ENCODE peak calls at places on chromosomes 13 and 19, in four cellular contexts. H, E, S and X are unnamed samples.
A peak's percentile ranks its signal among the peaks of the same experiment; 100 is the strongest.

GRCh38 chr19:50998061-50998460 is 3.3 kb downstream of the KLK8 start:
- DNase-seq in E (no peak), H (no peak), S (no peak), X (no peak)

GRCh38 chr13:75876371-75877050 is 240.4 kb downstream of the LMO7 start:
- DNase-seq in E (peak; percentile 75), S (peak; percentile 39), H (no peak), X (peak; percentile 67)

GRCh38 chr13:33205224-33205623 is 80.3 kb downstream of the STARD13 start:
- DNase-seq in S (no peak), H (no peak), E (no peak), X (no peak)

GRCh38 chr19:14058182-14059092 is 3.4 kb downstream of the PALM3 start:
- DNase-seq in E (no peak), H (no peak), S (no peak), X (no peak)

GRCh38 chr19:52640916-52641315 is 2.8 kb upstream of the ZNF83 start:
- DNase-seq in H (no peak), S (no peak), E (no peak), X (no peak)

GRCh38 chr19:43616954-43617353 is 2.5 kb downstream of the ZNF428 start:
- DNase-seq in E (no peak), S (no peak), H (no peak), X (no peak)

GRCh38 chr19:41362143-41362847 is 1.7 kb downstream of the B9D2 start:
- DNase-seq in E (no peak), H (no peak), S (no peak), X (no peak)

GRCh38 chr13:29566864-29567263 is 28.6 kb downstream of the SLC7A1 start:
- DNase-seq in H (no peak), E (no peak), S (no peak), X (no peak)

GRCh38 chr13:97914537-97914936 is 38.9 kb upstream of the IPO5 start:
- DNase-seq in S (no peak), H (no peak), E (no peak), X (no peak)

GRCh38 chr13:31468114-31468902 is 268.5 kb downstream of the B3GLCT start:
- DNase-seq in E (no peak), S (no peak), H (no peak), X (no peak)

GRCh38 chr19:44990966-44991365 is 10.3 kb upstream of the RELB start:
- DNase-seq in H (no peak), E (no peak), S (no peak), X (no peak)
- H3K36me3 ChIP-seq in H (peaks cover 65% of the 10 kb centered on the region), E (no peaks in the 10 kb centered on the region), S (peaks cover 69% of the 10 kb centered on the region), X (peaks cover 17% of the 10 kb centered on the region)

DNA sequence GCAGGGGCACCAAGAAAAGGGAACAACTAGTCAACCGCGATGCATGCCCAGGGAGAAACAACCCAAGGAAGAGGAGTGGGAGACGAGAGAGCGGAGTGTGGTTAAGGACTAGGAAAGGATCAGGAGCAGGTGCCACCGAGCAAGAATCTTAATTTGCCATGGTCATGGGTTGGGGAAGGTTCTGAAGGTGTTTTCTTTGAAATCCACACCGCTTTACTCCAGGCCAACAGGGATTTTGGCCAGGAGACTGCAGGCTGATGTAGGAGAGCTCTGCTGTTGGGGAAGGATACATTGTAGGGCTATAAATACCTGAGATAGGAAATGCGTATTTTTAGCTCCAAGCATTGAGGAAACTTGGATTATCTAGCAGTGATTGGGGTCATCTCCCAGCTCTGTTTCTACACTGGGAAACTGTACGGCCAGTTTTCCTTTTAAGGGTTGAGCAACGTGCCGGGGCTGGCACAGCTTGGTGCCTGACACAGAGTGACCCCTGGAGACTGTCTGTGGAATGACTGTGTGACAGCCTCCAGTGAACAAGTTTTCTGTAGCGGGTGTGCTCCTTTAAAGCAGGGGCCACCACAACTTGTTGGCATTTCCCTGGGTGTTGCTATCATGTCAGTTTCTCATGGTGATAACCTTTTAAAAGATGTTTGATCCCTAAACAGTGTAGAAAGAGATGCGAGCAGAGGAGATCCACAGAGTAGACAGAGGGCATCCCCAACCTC is 34.2 kb downstream of the ZNF536 start:
- DNase-seq in S (peak; percentile 38), H (no peak), E (no peak), X (peak; percentile 12)
- TF ChIP-seq CTCF in S (peak; percentile 29), H (peak; percentile 30), E (peak; percentile 55), X (peak; percentile 45)

GRCh38 chr19:8866344-8866743 is 34.2 kb downstream of the MBD3L1 start:
- DNase-seq in H (no peak), S (no peak), E (no peak), X (no peak)
- H3K9me3 ChIP-seq in H (no peaks in the 10 kb centered on the region), S (no peaks in the 10 kb centered on the region), E (no peaks in the 10 kb centered on the region), X (no peaks in the 10 kb centered on the region)

DNA sequence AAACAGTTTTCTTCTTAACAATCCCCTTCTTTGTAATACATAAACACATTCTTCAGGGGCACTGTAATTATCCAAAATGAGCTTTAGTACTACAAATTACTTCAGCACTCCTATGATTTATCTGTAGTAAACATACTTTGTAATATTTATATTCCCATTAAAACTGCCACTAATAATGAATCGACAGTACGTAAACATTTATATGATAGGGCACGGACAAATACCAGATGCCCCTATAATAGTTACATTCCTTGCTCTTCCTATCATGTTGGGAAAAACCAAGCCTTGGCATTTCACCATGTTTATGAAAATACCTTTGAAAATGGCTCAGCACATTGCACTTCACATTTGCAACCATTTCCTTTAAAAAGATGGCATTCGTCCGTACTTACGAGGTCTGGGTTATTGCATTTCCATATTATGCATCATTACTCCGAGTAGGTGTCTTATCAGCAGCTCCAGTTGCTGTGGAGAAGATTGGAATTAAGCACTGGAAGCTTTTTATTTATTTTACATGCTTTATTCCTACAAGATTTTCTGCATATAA is 1043.4 kb downstream of the DIAPH3 start:
- DNase-seq in S (no peak), H (no peak), E (no peak), X (no peak)
- H3K36me3 ChIP-seq in S (no peaks in the 10 kb centered on the region), H (no peaks in the 10 kb centered on the region), E (no peaks in the 10 kb centered on the region), X (no peaks in the 10 kb centered on the region)

DNA sequence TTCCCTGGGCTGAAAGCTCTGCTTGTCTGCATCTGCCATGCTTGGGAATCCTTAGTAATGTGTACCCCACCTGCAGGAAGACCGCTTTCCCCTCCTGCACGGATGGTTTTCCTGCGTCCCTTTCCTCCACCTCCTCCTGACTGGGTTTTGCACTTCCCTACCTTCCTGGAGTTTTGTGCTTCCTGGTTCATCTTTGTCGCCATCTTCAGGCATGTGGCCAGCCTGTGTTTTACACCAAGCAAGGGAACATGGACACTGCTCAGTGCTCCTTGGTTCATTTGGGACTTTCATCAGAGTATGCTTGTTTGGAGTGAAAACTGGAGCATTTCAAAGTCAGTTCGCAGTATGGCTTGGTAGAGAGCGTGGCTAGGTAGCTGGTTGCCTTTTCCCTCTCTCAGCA is 30.7 kb downstream of the ERICH6B start:
- DNase-seq in E (peak; percentile 50), H (no peak), S (no peak), X (peak; percentile 35)
- TF ChIP-seq CTCF in E (peak; percentile 35), H (no peak), S (no peak), X (peak; percentile 49)

DNA sequence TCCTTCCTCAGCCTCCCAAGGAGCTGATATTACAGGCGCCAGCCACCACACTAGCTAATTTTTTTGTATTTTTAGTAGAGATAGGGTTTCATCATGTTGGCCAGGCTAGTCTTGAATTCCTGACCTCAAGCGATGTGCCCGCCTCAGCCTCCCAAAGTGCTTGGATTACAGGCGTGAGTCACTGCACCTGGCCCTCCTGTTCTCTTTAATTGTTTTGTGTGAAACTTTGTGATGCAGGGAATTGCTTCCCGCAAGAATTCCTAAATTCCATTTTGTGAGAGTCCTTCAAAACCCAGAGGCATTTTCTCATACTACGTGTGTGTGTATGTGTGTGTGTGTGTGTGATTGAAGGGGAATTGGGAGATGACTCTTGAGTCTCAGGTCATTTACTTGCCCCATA is 65.0 kb upstream of the ZNF835 start:
- DNase-seq in H (no peak), S (no peak), E (no peak), X (no peak)
- H3K9me3 ChIP-seq in H (no peaks in the 10 kb centered on the region), S (no peaks in the 10 kb centered on the region), E (peaks cover 10% of the 10 kb centered on the region), X (no peaks in the 10 kb centered on the region)

DNA sequence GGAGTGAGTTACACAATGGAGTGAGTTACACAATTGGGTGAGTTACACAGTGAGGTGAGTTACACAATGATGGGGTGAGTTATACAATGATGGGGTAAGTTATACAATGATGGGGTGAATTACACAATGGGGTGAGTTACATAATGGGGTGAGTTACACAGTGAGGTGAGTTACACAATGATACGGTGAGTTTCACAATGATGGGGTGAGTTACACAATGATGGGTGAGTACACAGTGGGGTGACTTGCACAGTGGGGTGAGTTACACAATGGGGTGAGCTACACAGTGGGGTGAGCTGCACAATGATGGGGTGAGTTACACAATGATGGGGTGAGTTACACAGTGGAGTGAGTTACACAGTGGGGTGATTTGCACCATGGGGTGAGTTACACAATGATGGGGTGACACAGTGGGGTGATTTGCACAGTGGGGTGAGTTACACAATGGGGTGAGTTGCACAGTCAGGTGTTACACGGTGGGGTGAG is 52.5 kb upstream of the GAS6 start:
- DNase-seq in S (no peak), E (no peak), H (no peak), X (no peak)
- H3K36me3 ChIP-seq in S (no peaks in the 10 kb centered on the region), E (no peaks in the 10 kb centered on the region), H (no peaks in the 10 kb centered on the region), X (no peaks in the 10 kb centered on the region)

DNA sequence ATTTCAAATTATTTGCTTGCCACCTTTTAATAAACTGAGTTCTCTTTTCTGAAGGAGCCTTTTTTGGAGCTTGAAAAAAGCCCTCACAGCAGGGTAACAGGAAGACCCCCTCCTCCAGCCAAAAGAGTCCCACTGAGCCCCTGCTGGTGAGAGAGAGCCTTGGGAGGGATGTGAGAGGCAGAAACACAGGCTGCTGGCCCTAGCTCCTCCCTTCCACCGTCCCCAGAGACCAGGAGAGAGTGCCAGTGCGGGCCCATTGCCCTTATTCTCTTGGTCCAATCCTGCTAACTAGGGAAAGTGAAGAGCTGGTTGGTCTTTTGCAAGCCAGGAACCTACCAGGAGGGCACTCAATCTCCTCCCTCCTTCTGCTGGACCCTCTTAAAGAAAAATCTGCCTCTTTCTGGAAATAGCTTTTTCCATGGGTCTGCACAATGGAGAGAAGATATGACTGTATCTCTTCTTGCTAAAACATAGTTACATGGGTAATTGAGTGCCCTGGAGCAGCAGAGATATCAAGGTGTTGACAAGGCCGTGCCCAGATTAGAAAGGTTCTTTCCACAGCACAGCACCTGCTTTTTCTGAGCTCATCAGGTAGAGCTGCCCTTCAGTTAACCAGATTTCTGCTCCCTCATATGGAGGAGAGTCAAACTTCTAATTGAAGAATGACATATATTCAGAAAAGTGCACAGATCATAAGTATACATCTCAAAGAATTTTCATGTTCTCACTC is 113.9 kb downstream of the LRCH1 start:
- DNase-seq in S (peak; percentile 39), E (no peak), H (no peak), X (peak; percentile 98)
- TF ChIP-seq CTCF in S (no peak), E (no peak), H (no peak), X (peak; percentile 49)